ENCODE peak calls at places on chromosomes 3 and 15, in four cellular contexts. E, B, M and N are unnamed samples.
A peak's percentile ranks its signal among the peaks of the same experiment; 100 is the strongest.

GRCh38 chr3:46935168-46935858 is 41.2 kb downstream of the CCDC12 start:
- DNase-seq in E (no peak), B (no peak), M (peak; percentile 76), N (peak; percentile 95)

GRCh38 chr3:108180214-108180613 is 42.0 kb downstream of the IFT57 start:
- DNase-seq in E (peak; percentile 35), B (no peak), M (peak; percentile 3), N (no peak)

GRCh38 chr3:34001022-34001421 is 202.6 kb downstream of the PDCD6IP start:
- DNase-seq in E (no peak), B (no peak), M (no peak), N (no peak)

GRCh38 chr3:178966299-178967183 is 105.1 kb downstream of the ZMAT3 start:
- DNase-seq in E (peak; percentile 48), B (no peak), M (peak; percentile 76), N (peak; percentile 48)

GRCh38 chr3:75042941-75043340 is 428.5 kb upstream of the CNTN3 start:
- DNase-seq in E (no peak), B (no peak), M (no peak), N (no peak)

GRCh38 chr3:37279858-37280257 is 105.5 kb upstream of the LRRFIP2 start:
- DNase-seq in E (no peak), B (no peak), M (no peak), N (no peak)

GRCh38 chr15:65333863-65334262 is 29.4 kb downstream of the RNU5B-1 start:
- DNase-seq in E (no peak), B (no peak), M (no peak), N (no peak)

GRCh38 chr15:90609254-90610185 is 79.8 kb downstream of the CRTC3 start:
- DNase-seq in E (no peak), B (no peak), M (no peak), N (no peak)

GRCh38 chr3:84547971-84548970 is 410.5 kb upstream of the CADM2 start:
- DNase-seq in E (no peak), B (no peak), M (no peak), N (peak; percentile 31)

GRCh38 chr3:72134989-72135451 is 350.1 kb upstream of the PROK2 start:
- DNase-seq in E (no peak), B (no peak), M (no peak), N (no peak)

GRCh38 chr3:105845488-105845887 is 23.3 kb downstream of the CBLB start:
- DNase-seq in E (peak; percentile 44), B (no peak), M (no peak), N (no peak)

GRCh38 chr3:37962906-37963486 is 27.6 kb upstream of the VILL start:
- DNase-seq in E (no peak), B (no peak), M (no peak), N (no peak)

GRCh38 chr3:133928903-133929607 is 33.4 kb upstream of the RAB6B start:
- DNase-seq in E (no peak), B (no peak), M (no peak), N (no peak)

GRCh38 chr3:173932624-173933023 is 535.1 kb downstream of the NLGN1 start:
- DNase-seq in E (no peak), B (no peak), M (peak; percentile 75), N (peak; percentile 60)

GRCh38 chr3:76685858-76686257 is 354.0 kb upstream of the ROBO2 start:
- DNase-seq in E (no peak), B (no peak), M (no peak), N (peak; percentile 67)

GRCh38 chr3:175356899-175357324 is 497.8 kb downstream of the NAALADL2 start:
- DNase-seq in E (no peak), B (no peak), M (no peak), N (peak; percentile 6)

GRCh38 chr15:66815322-66815721 is 113.3 kb downstream of the SMAD6 start:
- DNase-seq in E (no peak), B (no peak), M (no peak), N (no peak)

GRCh38 chr3:123997543-123997942 is 5.6 kb upstream of the ROPN1 start:
- DNase-seq in E (no peak), B (no peak), M (no peak), N (no peak)

GRCh38 chr15:79775821-79776220 is 121.0 kb downstream of the MTHFS start:
- DNase-seq in E (no peak), B (no peak), M (no peak), N (no peak)

GRCh38 chr3:4739289-4740236 is 239.7 kb upstream of the BHLHE40 start:
- DNase-seq in E (no peak), B (no peak), M (no peak), N (no peak)

GRCh38 chr15:64426845-64427465 is 33.4 kb upstream of the ZNF609 start:
- DNase-seq in E (peak; percentile 64), B (no peak), M (peak; percentile 53), N (peak; percentile 45)

GRCh38 chr3:12705981-12706380 is 42.1 kb upstream of the RAF1 start:
- DNase-seq in E (no peak), B (no peak), M (no peak), N (no peak)

GRCh38 chr15:68384451-68385239 is 47.3 kb downstream of the ITGA11 start:
- DNase-seq in E (no peak), B (peak; percentile 85), M (peak; percentile 43), N (peak; percentile 82)

GRCh38 chr3:16377196-16377595 is 112.2 kb downstream of the OXNAD1 start:
- DNase-seq in E (no peak), B (no peak), M (no peak), N (no peak)

GRCh38 chr3:134002326-134002725 is 27.4 kb downstream of the SLCO2A1 start:
- DNase-seq in E (no peak), B (no peak), M (no peak), N (peak; percentile 88)

GRCh38 chr15:61421938-61422337 is 192.8 kb upstream of the RORA start:
- DNase-seq in E (no peak), B (no peak), M (no peak), N (no peak)

GRCh38 chr3:106534206-106534605 is 665.4 kb upstream of the CBLB start:
- DNase-seq in E (no peak), B (no peak), M (no peak), N (no peak)

GRCh38 chr3:182794806-182795369 is 1.6 kb downstream of the ATP11B start:
- DNase-seq in E (no peak), B (no peak), M (peak; percentile 24), N (peak; percentile 30)

GRCh38 chr15:69293741-69294615 is 4.7 kb upstream of the PAQR5 start:
- DNase-seq in E (no peak), B (no peak), M (no peak), N (no peak)

GRCh38 chr3:172522871-172523818 is at the start of gene TNFSF10:
- DNase-seq in E (no peak), B (no peak), M (no peak), N (peak; percentile 74)

GRCh38 chr3:72368331-72368975 is 479.8 kb downstream of the SHQ1 start:
- DNase-seq in E (no peak), B (no peak), M (no peak), N (no peak)

GRCh38 chr3:88542916-88543315 is 393.2 kb downstream of the C3orf38 start:
- DNase-seq in E (no peak), B (no peak), M (no peak), N (no peak)

GRCh38 chr3:71658131-71658530 is 67.1 kb downstream of the EIF4E3 start:
- DNase-seq in E (peak; percentile 51), B (no peak), M (peak; percentile 9), N (no peak)

GRCh38 chr3:38487323-38487722 is 8.8 kb upstream of the EXOG start:
- DNase-seq in E (no peak), B (no peak), M (no peak), N (no peak)

GRCh38 chr3:133592843-133593242 is 19.4 kb downstream of the CDV3 start:
- DNase-seq in E (no peak), B (no peak), M (no peak), N (no peak)

GRCh38 chr3:69231929-69232437 is 109.6 kb upstream of the LMOD3 start:
- DNase-seq in E (no peak), B (no peak), M (no peak), N (peak; percentile 76)

GRCh38 chr15:77527831-77528231 is 104.9 kb downstream of the LINGO1 start:
- DNase-seq in E (no peak), B (no peak), M (no peak), N (no peak)

GRCh38 chr3:164723396-164723795 is 354.9 kb downstream of the SI start:
- DNase-seq in E (no peak), B (no peak), M (no peak), N (no peak)

GRCh38 chr15:101198820-101199219 is 53.0 kb downstream of the CHSY1 start:
- DNase-seq in E (no peak), B (no peak), M (no peak), N (no peak)